ENCODE peak calls at places on chromosome 4, in seven cellular contexts. L is prostate gland; N is CD8-positive, alpha-beta memory T cell; G is left ventricle myocardium inferior; O is heart right ventricle; S is fibroblast of lung; P is ascending aorta. T is an unnamed sample. For H3K9me3, the result is how much of the 10 kb centered on the place peaks cover.

GRCh38 chr4:100367451-100367850 is 150.4 kb downstream of the EMCN start:
- DNase-seq in L (no peak), N (no peak), G (no peak), O (no peak), S (peak), P (no peak), T (no peak)

GRCh38 chr4:187207931-187208330 is 484.3 kb upstream of the FAT1 start:
- DNase-seq in L (no peak), N (no peak), G (no peak), O (no peak), S (no peak), P (no peak), T (no peak)

GRCh38 chr4:126627255-126627654 is 1005.5 kb upstream of the INTU start:
- DNase-seq in L (no peak), N (no peak), G (no peak), O (no peak), S (peak), P (no peak), T (no peak)

GRCh38 chr4:185311113-185311888 is 84.4 kb downstream of the LRP2BP start:
- DNase-seq in L (no peak), N (no peak), G (no peak), O (no peak), S (no peak), P (no peak), T (no peak)

GRCh38 chr4:184406915-184407314 is 67.4 kb downstream of the IRF2 start:
- DNase-seq in L (peak), N (no peak), G (no peak), O (no peak), S (no peak), P (no peak), T (no peak)

GRCh38 chr4:142285222-142285583 is 560.9 kb downstream of the INPP4B start:
- DNase-seq in L (no peak), N (no peak), G (no peak), O (no peak), S (no peak), P (no peak), T (no peak)

GRCh38 chr4:154559931-154560801 is 2.6 kb upstream of the FGB start:
- DNase-seq in L (no peak), N (no peak), G (no peak), O (no peak), S (no peak), P (no peak), T (no peak)

GRCh38 chr4:96317924-96318323 is 478.0 kb downstream of the PDHA2 start:
- DNase-seq in L (no peak), N (no peak), G (no peak), O (no peak), S (no peak), P (no peak), T (no peak)

GRCh38 chr4:83282049-83282535 is 2.5 kb downstream of the COQ2 start:
- DNase-seq in L (peak), N (peak), G (no peak), O (no peak), S (peak), P (peak), T (no peak)

GRCh38 chr4:25965629-25966028 is 51.6 kb downstream of the SMIM20 start:
- DNase-seq in L (no peak), N (no peak), G (no peak), O (no peak), S (no peak), P (no peak), T (no peak)

GRCh38 chr4:102525099-102525498 is 23.9 kb downstream of the NFKB1 start:
- DNase-seq in L (no peak), N (no peak), G (no peak), O (no peak), S (no peak), P (no peak), T (no peak)

GRCh38 chr4:108060686-108061321 is 71.1 kb downstream of the HADH start:
- DNase-seq in L (no peak), N (no peak), G (no peak), O (no peak), S (no peak), P (no peak), T (no peak)

DNA sequence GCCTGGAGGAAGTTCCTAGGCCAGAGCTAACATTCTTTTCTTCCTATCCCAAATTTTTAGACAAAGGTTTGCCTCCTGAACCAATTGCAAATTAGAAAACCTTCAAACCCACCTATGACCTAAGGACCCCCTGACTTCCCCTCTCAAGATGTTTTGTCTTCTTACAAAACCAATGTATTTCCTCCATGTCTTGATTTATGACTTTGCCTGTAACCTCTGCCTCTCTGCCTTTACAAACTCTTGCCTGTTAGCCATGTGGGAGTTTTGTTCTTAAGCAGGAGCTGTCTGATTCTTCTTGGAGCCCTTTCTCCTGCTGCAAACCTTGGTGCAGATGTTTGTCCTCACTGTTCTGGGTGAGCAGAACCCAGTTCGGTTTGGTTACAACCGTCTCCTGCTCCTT is 222.3 kb upstream of the BOD1L1 start:
- DNase-seq in L (no peak), N (no peak), G (no peak), O (no peak), S (no peak), P (no peak), T (no peak)
- H3K9me3 ChIP-seq in L (under half), N (under half), G (under half), O (under half), S (under half), P (under half), T (under half)

GRCh38 chr4:168981460-168981859 is 28.6 kb downstream of the CBR4 start:
- DNase-seq in L (no peak), N (no peak), G (no peak), O (no peak), S (peak), P (no peak), T (no peak)
- H3K9me3 ChIP-seq in L (under half), N (under half), G (under half), O (under half), S (under half), P (under half), T (under half)

DNA sequence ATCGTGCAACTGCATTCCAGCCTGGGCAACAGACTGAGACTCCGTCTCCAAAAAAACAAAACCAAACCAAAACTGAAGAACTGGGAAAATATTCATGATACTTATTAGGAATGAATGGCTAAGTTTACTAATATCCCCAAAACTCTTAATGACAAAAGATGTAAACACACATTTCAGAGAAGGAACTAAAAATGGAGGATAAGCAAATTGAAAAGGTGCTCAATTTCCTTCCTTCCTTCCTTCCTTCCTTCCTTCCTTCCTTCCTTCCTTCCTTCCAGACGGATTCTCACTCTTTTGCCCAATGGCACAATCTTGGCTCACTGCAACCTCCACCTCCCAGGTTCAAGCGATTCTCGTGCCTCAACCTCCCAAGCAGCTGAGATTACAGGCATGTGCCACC is 44.4 kb upstream of the CDKN2AIP start:
- DNase-seq in L (no peak), N (no peak), G (no peak), O (no peak), S (no peak), P (no peak), T (no peak)
- H3K9me3 ChIP-seq in L (under half), N (under half), G (under half), O (under half), S (under half), P (under half), T (under half)

GRCh38 chr4:129085472-129085871 is 7.9 kb downstream of the SCLT1 start:
- DNase-seq in L (no peak), N (no peak), G (no peak), O (no peak), S (no peak), P (no peak), T (no peak)

GRCh38 chr4:129082302-129082701 is 11.0 kb downstream of the SCLT1 start:
- DNase-seq in L (no peak), N (no peak), G (no peak), O (no peak), S (no peak), P (no peak), T (no peak)

DNA sequence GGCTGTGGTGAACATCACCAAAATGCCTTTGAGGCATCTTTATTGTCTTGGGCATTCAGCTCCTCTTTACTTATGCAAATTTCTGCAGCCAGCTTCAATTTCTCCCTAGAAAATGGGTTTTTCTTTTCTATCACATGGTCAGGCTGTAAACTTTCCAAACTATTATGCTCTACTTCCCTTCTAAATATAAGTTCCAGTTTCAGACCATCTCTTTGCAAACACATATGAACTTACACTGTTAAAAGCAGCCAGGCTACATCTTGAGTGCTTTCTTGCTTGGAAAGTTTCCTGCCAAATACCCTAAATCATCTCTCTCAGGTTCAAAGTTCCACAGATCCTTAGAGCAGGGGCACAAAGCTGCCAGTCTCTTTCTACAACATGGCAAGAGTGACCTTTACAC is 13.2 kb downstream of the SCLT1 start:
- DNase-seq in L (no peak), N (no peak), G (no peak), O (no peak), S (no peak), P (no peak), T (no peak)
- H3K9me3 ChIP-seq in L (under half), N (under half), G (under half), O (under half), S (under half), P (under half), T (under half)

DNA sequence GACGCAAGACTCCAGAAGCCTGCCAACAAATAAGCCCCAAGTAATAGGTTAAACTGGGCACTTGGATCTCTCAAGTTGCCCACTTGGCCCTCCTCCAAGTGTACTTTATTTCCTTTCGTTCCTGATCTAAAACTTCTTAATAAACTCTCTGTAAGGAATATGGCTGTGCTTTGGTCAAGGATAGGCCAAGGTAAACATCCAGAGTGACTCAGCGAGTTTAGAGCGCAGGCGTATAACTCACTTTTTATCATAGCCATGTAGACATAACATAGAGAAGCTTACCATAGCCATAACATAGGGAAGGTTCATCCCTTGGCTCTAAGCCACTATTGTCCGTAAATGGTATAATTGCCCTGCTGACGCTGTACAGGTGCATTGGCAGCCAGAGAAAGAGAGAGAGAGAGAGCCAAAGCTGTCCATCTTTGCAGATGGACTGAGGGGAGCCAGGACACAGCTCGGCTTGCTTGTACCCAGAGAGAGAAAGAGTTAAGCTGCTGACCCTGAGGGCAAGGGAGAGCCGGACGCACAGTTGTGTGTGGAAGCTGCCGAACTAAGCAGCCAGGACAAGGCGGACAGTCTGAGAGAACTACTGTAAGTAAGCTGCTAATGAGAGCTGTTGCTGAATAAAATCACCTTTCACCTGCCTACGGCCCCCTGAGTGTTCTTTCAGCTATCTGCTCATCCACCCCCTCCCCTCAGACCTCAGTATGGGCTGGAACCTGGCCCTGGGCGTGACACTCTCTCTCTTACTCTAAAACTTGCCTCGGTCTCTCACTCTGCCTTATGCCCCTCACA is 1.8 kb downstream of the TLR1 start:
- DNase-seq in L (no peak), N (no peak), G (no peak), O (no peak), S (no peak), P (no peak), T (no peak)
- H3K9me3 ChIP-seq in L (under half), N (under half), G (under half), O (under half), S (under half), P (under half), T (under half)

GRCh38 chr4:133149932-133150642 is 993 bp downstream of the PCDH10 start:
- DNase-seq in L (no peak), N (no peak), G (no peak), O (no peak), S (peak), P (peak), T (no peak)
- H3K9me3 ChIP-seq in L (under half), N (under half), G (under half), O (under half), S (under half), P (under half), T (under half)

DNA sequence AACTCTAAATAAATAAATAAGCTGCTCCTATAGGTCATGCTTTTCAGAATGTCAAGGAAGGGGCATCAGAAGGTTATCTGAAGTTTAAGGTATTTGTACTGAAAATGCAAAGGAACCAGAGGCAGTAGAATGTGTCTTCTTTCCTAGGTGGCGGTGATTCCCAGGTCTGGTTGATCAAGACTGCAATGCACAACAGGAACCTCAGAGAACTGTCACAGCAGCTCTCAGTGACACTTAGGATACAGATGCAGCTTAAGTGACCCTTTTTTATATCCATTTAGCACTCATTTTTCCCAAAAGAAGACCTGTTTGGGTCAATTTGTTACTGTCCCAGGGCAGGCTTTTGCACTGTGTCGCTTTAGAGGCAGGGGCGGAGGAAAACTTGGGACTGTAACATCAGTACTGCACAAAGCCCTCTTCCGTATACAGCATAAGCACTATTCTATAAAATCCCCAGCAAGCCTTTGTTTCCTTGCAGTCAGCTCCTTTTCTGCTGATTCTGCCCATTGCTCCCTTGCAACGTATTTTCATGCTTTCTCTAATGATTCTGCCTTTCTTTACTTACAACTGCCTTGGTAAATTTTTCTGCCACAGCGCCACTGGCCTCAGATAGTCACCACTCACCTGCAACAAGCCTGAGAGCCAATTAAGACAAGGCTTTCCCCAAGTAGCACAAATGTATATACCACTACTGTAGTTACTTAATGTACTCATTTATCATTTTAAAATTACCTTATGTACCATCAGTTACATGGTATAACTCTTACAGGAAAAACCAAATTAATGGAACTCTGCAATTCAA is 1.5 kb upstream of the MND1 start:
- DNase-seq in L (no peak), N (no peak), G (no peak), O (no peak), S (no peak), P (no peak), T (no peak)
- H3K9me3 ChIP-seq in L (under half), N (under half), G (under half), O (under half), S (under half), P (under half), T (under half)

DNA sequence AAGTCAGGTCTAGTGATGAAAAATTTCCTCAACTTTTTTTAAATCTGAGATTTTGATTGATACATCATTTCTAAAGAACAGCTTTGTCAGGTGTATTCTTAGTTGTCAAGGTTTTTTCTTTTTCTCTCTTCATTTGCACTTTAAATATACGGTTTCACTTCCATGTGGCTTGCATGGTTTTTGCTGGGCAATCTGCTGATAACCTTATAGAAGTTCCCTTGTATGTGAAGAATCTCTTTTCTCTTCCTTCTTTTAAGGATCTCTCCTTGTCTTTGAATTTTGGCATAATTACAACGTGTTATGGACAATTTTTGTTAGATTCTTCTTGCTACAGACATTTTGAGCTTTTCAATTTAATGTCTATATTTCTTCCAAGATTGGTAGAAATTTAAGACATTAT is 76.4 kb downstream of the ZNF721 start:
- DNase-seq in L (no peak), N (no peak), G (no peak), O (no peak), S (no peak), P (no peak), T (no peak)
- H3K9me3 ChIP-seq in L (under half), N (half or more), G (half or more), O (half or more), S (under half), P (half or more), T (half or more)